ENCODE peak calls at places on chromosome 2, in five cellular contexts. K is H9, T is mesenchymal stem cell, J is H1, A is trophoblast cell. U is an unnamed sample. For H3K4me1, the result is how much of the 10 kb centered on the place peaks cover.

GRCh38 chr2:127701651-127702394 is 526 bp downstream of the SFT2D3 start:
- DNase-seq in K (peak), T (peak), J (peak), A (peak), U (peak)

GRCh38 chr2:235793163-235793752 is 299.4 kb downstream of the AGAP1 start:
- DNase-seq in A (no peak), J (no peak), K (peak), T (peak), U (no peak)

GRCh38 chr2:238322001-238322411 is 1.7 kb downstream of the TRAF3IP1 start:
- DNase-seq in J (no peak), A (no peak), K (no peak), T (no peak), U (no peak)

GRCh38 chr2:18704224-18704623 is 114.9 kb upstream of the NT5C1B start:
- DNase-seq in T (no peak), J (no peak), K (no peak), A (no peak), U (no peak)

GRCh38 chr2:120765031-120765910 is 29.6 kb downstream of the GLI2 start:
- DNase-seq in J (no peak), A (no peak), K (peak), T (peak), U (no peak)

GRCh38 chr2:63790913-63791312 is 50.8 kb upstream of the UGP2 start:
- DNase-seq in A (peak), J (no peak), K (no peak), T (peak), U (no peak)

GRCh38 chr2:12120281-12121150 is 374.1 kb downstream of the LPIN1 start:
- DNase-seq in T (peak), A (no peak), J (no peak), K (no peak), U (no peak)

GRCh38 chr2:97751752-97752151 is 38.4 kb downstream of the ZAP70 start:
- DNase-seq in J (no peak), K (no peak), A (no peak), T (peak), U (no peak)

GRCh38 chr2:204691911-204692510 is 146.7 kb downstream of the PARD3B start:
- DNase-seq in T (peak), J (peak), A (peak), K (peak), U (peak)

GRCh38 chr2:102235491-102235890 is 48.7 kb downstream of the IL1RL2 start:
- DNase-seq in T (peak), A (no peak), J (no peak), K (peak), U (no peak)

GRCh38 chr2:25991965-25992364 is 9.7 kb upstream of the KIF3C start:
- DNase-seq in K (no peak), J (no peak), A (no peak), T (no peak), U (no peak)

GRCh38 chr2:168210216-168210897 is 37.0 kb downstream of the STK39 start:
- DNase-seq in J (no peak), K (no peak), A (no peak), T (no peak), U (no peak)

GRCh38 chr2:16614314-16614860 is 51.2 kb downstream of the CYRIA start:
- DNase-seq in K (no peak), T (peak), J (no peak), A (no peak), U (no peak)

GRCh38 chr2:200081221-200081620 is 125.8 kb downstream of the MAIP1 start:
- DNase-seq in K (no peak), J (no peak), A (no peak), T (no peak), U (peak)

GRCh38 chr2:100247256-100248043 is 74.9 kb downstream of the LONRF2 start:
- DNase-seq in J (no peak), K (no peak), T (no peak), A (no peak), U (no peak)

GRCh38 chr2:37655442-37655841 is 16.0 kb downstream of the CDC42EP3 start:
- DNase-seq in K (no peak), A (no peak), J (no peak), T (no peak), U (no peak)

GRCh38 chr2:37654419-37654818 is 17.0 kb downstream of the CDC42EP3 start:
- DNase-seq in T (no peak), J (no peak), A (no peak), K (no peak), U (no peak)

GRCh38 chr2:37656512-37657423 is 14.7 kb downstream of the CDC42EP3 start:
- DNase-seq in K (peak), J (peak), T (peak), A (no peak), U (peak)

GRCh38 chr2:37653805-37654378 is 17.6 kb downstream of the CDC42EP3 start:
- DNase-seq in K (no peak), A (peak), T (no peak), J (no peak), U (no peak)

DNA sequence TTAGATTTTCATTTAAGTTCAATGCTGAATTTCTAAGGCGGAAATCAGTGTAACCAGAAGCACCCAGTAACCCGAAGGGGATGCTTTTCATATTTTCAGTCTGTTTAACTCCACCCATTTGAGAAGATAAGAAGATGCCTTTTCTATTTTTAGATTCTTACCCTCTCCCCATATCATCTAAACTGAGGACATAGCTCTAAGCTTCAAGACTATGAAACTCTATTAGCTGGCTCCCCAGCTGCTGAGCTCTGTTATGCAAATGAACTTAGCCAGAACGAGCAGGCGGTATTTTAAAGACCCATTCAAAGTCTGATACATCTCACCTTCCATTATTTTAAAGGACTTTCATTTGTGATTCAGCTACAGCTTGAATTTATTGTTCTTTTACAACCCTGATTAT is 16.5 kb downstream of the CDC42EP3 start:
- DNase-seq in K (peak), A (peak), T (peak), J (no peak), U (no peak)
- H2BK5ac ChIP-seq in K (no peak), A (no peak), T (no peak), J (no peak), U (no peak)

GRCh38 chr2:187324631-187325030 is 123.4 kb downstream of the CALCRL start:
- DNase-seq in T (no peak), J (no peak), A (no peak), K (no peak), U (no peak)
- H2BK12ac ChIP-seq in T (no peak), J (no peak), A (no peak), K (no peak), U (no peak)

GRCh38 chr2:178909507-178909906 is 102.3 kb upstream of the TTN start:
- DNase-seq in T (no peak), K (no peak), J (no peak), A (no peak), U (no peak)
- H3K4me1 ChIP-seq in T (under half), K (under half), J (under half), A (under half), U (under half)

DNA sequence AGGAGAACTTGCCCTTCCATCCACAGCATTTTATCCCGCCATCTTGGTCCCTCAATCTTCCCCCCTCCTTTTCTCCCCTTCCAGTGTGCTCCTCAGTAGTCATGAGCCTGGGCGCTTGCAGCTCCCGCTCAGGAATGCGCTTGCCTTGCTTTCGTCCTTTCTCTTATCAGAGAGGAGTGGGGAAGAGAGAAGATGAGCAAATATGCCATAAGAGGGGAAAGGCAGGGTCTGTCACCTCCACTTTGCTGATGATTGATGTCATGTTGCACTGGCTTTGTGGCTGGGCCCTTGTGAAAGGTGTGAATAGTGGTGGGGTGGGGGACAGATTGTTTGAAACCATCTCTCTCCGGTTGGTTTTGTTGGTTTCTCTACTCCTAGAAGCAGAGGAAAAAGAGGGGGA is 569.3 kb downstream of the TNS1 start:
- DNase-seq in T (peak), J (no peak), K (no peak), A (no peak), U (no peak)
- H2BK5ac ChIP-seq in T (no peak), J (no peak), K (no peak), A (peak), U (no peak)

DNA sequence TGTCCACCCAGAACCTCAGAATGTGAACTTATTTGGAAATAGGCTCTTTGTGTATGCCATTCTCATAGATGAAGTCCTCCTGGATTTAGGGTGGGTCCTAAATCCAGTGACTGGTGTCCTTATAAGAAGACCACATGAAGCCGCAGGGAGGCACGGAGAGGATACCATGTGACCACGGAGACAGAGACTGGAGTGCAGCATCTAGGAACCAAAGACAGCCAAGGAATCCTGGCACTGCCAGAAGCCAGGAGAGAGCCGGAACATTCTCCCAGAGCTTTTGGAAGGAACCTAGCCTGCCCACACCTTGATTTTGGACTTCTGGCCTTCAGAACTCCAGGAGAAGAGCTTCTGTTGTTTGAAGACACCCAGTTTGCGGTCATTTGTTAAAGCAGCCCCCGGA is 49.7 kb downstream of the ARL4C start:
- DNase-seq in J (no peak), T (no peak), A (no peak), K (no peak), U (no peak)
- H2BK12ac ChIP-seq in J (peak), T (peak), A (peak), K (no peak), U (peak)

GRCh38 chr2:226208726-226209125 is 590.9 kb downstream of the IRS1 start:
- DNase-seq in A (no peak), J (no peak), K (no peak), T (peak), U (no peak)
- H3K4me1 ChIP-seq in A (under half), J (under half), K (under half), T (under half), U (under half)

DNA sequence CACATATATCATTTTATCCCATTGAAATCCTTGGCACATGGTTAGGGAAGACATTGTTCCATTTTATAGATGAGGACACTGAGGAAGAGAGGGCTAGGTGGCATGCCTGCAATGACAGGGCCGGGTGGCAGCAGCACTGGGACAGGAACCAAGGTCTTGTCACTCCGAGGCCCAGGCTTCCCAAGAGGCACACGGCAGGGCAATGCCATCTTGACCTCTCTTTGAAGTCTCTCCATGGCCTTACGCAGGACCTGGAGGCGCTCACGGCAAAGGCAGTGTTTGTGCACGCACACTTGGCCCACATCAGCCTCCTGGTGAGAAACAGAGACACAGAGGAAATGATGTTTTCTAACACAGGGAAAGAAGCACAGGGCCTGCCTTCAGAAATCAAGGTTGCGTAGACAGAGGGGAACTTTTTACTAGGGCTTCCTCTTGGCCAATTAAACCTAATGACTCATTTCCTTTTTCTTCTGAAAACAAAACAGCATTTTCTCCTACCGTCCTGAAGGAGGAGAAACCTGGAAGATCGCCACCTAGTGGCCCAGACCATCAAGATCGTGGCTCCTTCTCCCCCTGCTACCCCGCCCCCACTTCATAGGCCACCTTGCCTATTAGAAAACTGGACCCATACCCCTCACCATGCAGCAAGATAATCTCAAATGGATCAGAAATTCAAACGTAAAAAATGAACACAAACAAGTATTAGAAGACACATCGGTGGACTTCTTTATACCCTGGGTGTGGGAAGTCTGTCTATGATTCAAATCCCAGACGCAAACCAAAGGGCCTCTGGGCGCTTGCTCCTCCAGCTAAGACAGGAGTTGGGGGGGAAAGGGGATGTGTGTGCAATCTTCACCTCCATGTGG is 74.6 kb upstream of the SP3 start:
- DNase-seq in T (peak), J (peak), A (peak), K (peak), U (peak)
- H2BK5ac ChIP-seq in T (no peak), J (peak), A (peak), K (peak), U (no peak)

GRCh38 chr2:233433029-233433428 is 78.7 kb downstream of the DGKD start:
- DNase-seq in T (no peak), A (no peak), K (no peak), J (no peak), U (no peak)

GRCh38 chr2:233434666-233435375 is 80.5 kb downstream of the DGKD start:
- DNase-seq in T (no peak), J (no peak), K (peak), A (no peak), U (no peak)

GRCh38 chr2:233436191-233436581 is 81.9 kb downstream of the DGKD start:
- DNase-seq in A (no peak), J (no peak), K (peak), T (no peak), U (no peak)

GRCh38 chr2:233435436-233436190 is 81.3 kb downstream of the DGKD start:
- DNase-seq in K (peak), A (no peak), J (no peak), T (no peak), U (no peak)

GRCh38 chr2:233433794-233434193 is 79.5 kb downstream of the DGKD start:
- DNase-seq in A (no peak), J (no peak), T (no peak), K (peak), U (no peak)
- H2BK12ac ChIP-seq in A (no peak), J (no peak), T (no peak), K (no peak), U (no peak)

DNA sequence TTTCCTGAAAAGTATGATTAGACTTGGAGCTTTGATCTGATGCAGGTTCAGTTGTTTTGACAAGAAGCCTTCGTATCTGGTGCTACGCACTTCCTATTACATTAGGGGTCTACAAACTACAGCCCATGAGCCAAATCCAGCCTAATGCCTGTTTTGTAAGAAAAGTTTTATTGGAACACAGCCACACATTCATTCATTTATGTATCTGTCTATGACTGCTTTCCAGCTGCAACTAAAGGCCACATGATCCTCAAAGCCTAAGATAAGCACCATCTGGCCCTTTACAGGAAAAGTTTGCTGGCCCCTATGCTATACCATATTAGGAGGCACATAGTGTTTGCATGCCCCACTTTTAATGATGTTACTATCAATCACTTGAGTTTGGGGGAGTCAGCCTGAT is 26.0 kb downstream of the EIF2AK3 start:
- DNase-seq in T (no peak), K (no peak), A (no peak), J (no peak), U (no peak)
- H3K4me1 ChIP-seq in T (under half), K (under half), A (under half), J (under half), U (under half)